ENCODE peak calls at places on chromosomes 12 and 14, in five cellular contexts. F, N, A, L and X are unnamed samples.

GRCh38 chr12:15494329-15495046 is 172.2 kb downstream of the PTPRO start:
- DNase-seq in F (no peak), N (no peak), A (no peak), L (no peak), X (peak; percentile 8)

GRCh38 chr14:100471451-100472093 is 115.6 kb downstream of the BEGAIN start:
- DNase-seq in F (no peak), N (no peak), A (peak; percentile 19), L (no peak), X (no peak)

GRCh38 chr12:109358154-109358869 is 10.6 kb downstream of the MYO1H start:
- DNase-seq in F (no peak), N (peak; percentile 6), A (no peak), L (no peak), X (peak; percentile 56)

GRCh38 chr14:100372357-100373048 is 49.4 kb downstream of the SLC25A47 start:
- DNase-seq in F (no peak), N (peak; percentile 19), A (no peak), L (no peak), X (no peak)

GRCh38 chr12:128994869-128995268 is 141.6 kb downstream of the GLT1D1 start:
- DNase-seq in F (no peak), N (no peak), A (no peak), L (no peak), X (no peak)

GRCh38 chr12:106079148-106079738 is 59.5 kb downstream of the NUAK1 start:
- DNase-seq in F (no peak), N (no peak), A (no peak), L (no peak), X (no peak)

GRCh38 chr14:61977217-61977616 is 215.0 kb downstream of the SNAPC1 start:
- DNase-seq in F (no peak), N (no peak), A (peak; percentile 20), L (no peak), X (no peak)

GRCh38 chr12:10618338-10618987 is 5.1 kb upstream of the MAGOHB start:
- DNase-seq in F (no peak), N (peak; percentile 77), A (peak; percentile 79), L (no peak), X (no peak)

GRCh38 chr14:96001866-96002510 is 37.2 kb upstream of the C14orf132 start:
- DNase-seq in F (no peak), N (peak; percentile 5), A (peak; percentile 5), L (no peak), X (no peak)

GRCh38 chr12:57611116-57611809 is at the start of gene ARHGEF25:
- DNase-seq in F (peak; percentile 92), N (peak; percentile 66), A (peak; percentile 51), L (peak; percentile 81), X (no peak)

GRCh38 chr12:5499566-5500325 is 67.8 kb downstream of the NTF3 start:
- DNase-seq in F (no peak), N (peak; percentile 17), A (peak; percentile 62), L (no peak), X (no peak)

GRCh38 chr12:128008341-128008740 is 258.6 kb upstream of the TMEM132C start:
- DNase-seq in F (no peak), N (no peak), A (peak; percentile 85), L (no peak), X (no peak)

GRCh38 chr12:58174316-58174715 is 232.9 kb downstream of the ATP23 start:
- DNase-seq in F (no peak), N (no peak), A (no peak), L (no peak), X (no peak)

GRCh38 chr12:51322452-51322851 is 1.5 kb downstream of the BIN2 start:
- DNase-seq in F (no peak), N (no peak), A (no peak), L (no peak), X (peak; percentile 61)

GRCh38 chr12:108633534-108634224 is at the start of gene SELPLG:
- DNase-seq in F (peak; percentile 80), N (no peak), A (no peak), L (peak; percentile 62), X (peak; percentile 96)

GRCh38 chr12:90991952-90992465 is 12.8 kb downstream of the EPYC start:
- DNase-seq in F (no peak), N (no peak), A (no peak), L (no peak), X (no peak)

GRCh38 chr12:65004270-65004669 is 116.8 kb downstream of the WIF1 start:
- DNase-seq in F (no peak), N (no peak), A (no peak), L (no peak), X (no peak)

GRCh38 chr14:104650057-104650980 is 39.1 kb upstream of the INF2 start:
- DNase-seq in F (peak; percentile 83), N (peak; percentile 48), A (peak; percentile 55), L (peak; percentile 73), X (no peak)

GRCh38 chr12:57888407-57889157 is 42.1 kb upstream of the CTDSP2 start:
- DNase-seq in F (no peak), N (peak; percentile 73), A (peak; percentile 65), L (peak; percentile 80), X (no peak)

GRCh38 chr14:54343276-54344121 is 53.3 kb upstream of the CDKN3 start:
- DNase-seq in F (no peak), N (peak; percentile 64), A (peak; percentile 78), L (no peak), X (no peak)

GRCh38 chr12:50275545-50275944 is 7.8 kb downstream of the LIMA1 start:
- DNase-seq in F (no peak), N (no peak), A (no peak), L (no peak), X (no peak)

GRCh38 chr12:30694971-30695326 is 720 bp downstream of the IPO8 start:
- DNase-seq in F (peak; percentile 69), N (peak; percentile 36), A (peak; percentile 53), L (peak; percentile 56), X (no peak)

GRCh38 chr14:32023540-32023939 is 53.6 kb upstream of the ARHGAP5 start:
- DNase-seq in F (no peak), N (peak; percentile 20), A (no peak), L (no peak), X (no peak)

DNA sequence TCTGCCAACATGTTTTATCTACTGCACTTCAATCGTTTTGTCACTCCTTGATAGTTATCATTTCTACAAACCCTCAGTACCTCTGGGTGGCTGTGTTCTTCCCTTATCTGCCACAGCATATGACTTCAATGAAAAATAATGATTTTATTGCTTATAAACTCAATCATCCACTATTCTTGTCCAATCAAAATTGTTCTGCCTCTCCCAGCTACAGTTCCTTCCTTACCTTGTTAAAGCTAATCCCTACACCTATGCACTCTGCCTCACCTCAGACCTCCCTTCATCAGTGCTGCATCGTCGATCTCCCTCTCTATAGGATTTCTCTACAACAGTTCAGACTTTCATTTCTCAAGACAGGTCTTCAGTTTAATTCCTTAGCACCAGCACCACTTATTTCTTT is 58.8 kb downstream of the ERGIC2 start:
- DNase-seq in F (no peak), N (no peak), A (no peak), L (no peak), X (no peak)
- H3K4me3 ChIP-seq in F (no peak overlapping the region), N (no peak overlapping the region), A (no peak overlapping the region), L (no peak overlapping the region), X (no peak overlapping the region)

GRCh38 chr12:104410326-104410725 is 46.4 kb upstream of the CHST11 start:
- DNase-seq in F (no peak), N (no peak), A (no peak), L (no peak), X (no peak)
- TF ChIP-seq CTCF in F (no peak), N (no peak), A (no peak), L (no peak), X (no peak)

DNA sequence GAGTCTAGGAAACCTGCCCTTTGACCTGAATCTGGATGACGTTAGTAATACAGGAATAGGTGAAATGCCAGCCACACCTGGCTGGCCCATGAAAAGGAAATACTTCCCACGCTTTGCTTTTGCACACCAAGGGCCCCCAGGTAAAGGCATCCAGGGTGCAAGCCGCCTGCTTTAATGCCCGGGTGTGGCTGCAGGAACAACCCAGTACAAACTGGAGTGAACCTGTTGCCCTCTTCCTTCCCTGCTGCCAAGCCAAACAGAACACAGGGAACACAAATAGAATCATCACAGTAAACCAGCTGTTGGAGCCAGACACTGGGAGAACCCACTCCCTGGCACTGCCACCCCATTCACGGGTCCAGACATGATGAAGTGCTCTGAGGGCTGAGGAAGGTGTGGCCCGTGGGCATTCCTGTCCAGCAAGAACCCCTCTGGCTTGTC is 24.2 kb upstream of the FOS start:
- DNase-seq in F (peak; percentile 80), N (no peak), A (no peak), L (no peak), X (no peak)
- H3K4me3 ChIP-seq in F (no peak overlapping the region), N (no peak overlapping the region), A (no peak overlapping the region), L (no peak overlapping the region), X (no peak overlapping the region)

GRCh38 chr14:38208825-38209562 is 1.3 kb downstream of the SSTR1 start:
- DNase-seq in F (no peak), N (peak; percentile 69), A (peak; percentile 23), L (peak; percentile 61), X (no peak)
- TF ChIP-seq CTCF in F (no peak), N (peak; percentile 39), A (peak; percentile 27), L (no peak), X (no peak)

DNA sequence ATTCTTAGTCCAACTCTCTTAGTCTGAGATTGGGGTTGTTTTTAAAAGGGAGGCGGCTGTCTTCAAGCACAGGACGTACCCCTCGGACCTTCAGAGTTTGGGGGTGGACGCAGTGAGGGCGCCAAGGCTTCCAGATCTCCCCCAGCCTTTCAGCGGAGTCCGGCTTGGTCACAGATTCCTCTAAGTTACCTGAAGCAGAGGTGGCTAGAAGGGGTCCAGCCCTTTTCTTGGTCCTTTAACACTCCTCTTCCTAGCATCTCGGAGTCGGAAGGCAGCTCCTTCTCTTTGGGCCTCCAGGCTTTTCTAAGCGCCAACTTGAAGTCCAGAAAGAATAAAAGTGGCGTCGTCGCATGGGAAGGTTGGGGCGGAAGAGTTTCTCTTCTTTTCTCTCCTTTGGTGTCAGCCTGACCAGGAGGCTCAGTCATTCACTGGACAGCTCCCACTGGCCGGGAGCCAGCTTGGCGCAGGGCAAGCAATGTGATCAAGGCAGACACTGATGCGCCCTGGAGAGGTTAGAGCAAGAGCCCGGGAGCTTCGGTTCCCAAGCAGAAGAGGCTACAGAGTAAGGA is 9.6 kb downstream of the OR6S1 start:
- DNase-seq in F (no peak), N (peak; percentile 53), A (peak; percentile 61), L (no peak), X (no peak)
- H3K4me3 ChIP-seq in F (peak overlapping the region; percentile 48), N (peak overlapping the region; percentile 32), A (peak overlapping the region; percentile 30), L (peak overlapping the region; percentile 56), X (peak overlapping the region; percentile 51)